ENCODE peak calls at places on chromosomes 7 and 10, in six cellular contexts. X is HepG2, K is H1, H is endothelial cell of umbilical vein, I is WTC11, Z is K562. E is an unnamed sample.
A peak's percentile ranks its signal among the peaks of the same experiment; 100 is the strongest.

GRCh38 chr7:3159445-3159844 is 115.8 kb upstream of the CARD11 start:
- DNase-seq in X (no peak), K (no peak), H (no peak), I (no peak), Z (no peak), E (no peak)

GRCh38 chr7:158885624-158886023 is 29.3 kb downstream of the DYNC2I1 start:
- DNase-seq in X (peak; percentile 12), K (no peak), H (peak; percentile 21), I (no peak), Z (no peak), E (peak; percentile 54)

GRCh38 chr10:1402016-1402820 is 335.1 kb downstream of the ADARB2 start:
- DNase-seq in X (no peak), K (peak; percentile 29), H (no peak), I (no peak), Z (no peak), E (no peak)

GRCh38 chr10:97059006-97059871 is 126.5 kb downstream of the SLIT1 start:
- DNase-seq in X (no peak), K (peak; percentile 77), H (no peak), I (peak; percentile 66), Z (no peak), E (no peak)

GRCh38 chr7:22726849-22727792 is at the start of gene IL6:
- DNase-seq in X (peak; percentile 6), K (peak; percentile 69), H (peak; percentile 91), I (peak; percentile 52), Z (peak; percentile 84), E (peak; percentile 43)

GRCh38 chr7:125641884-125642283 is 712.3 kb upstream of the POT1 start:
- DNase-seq in X (no peak), K (no peak), H (no peak), I (no peak), Z (no peak), E (no peak)

GRCh38 chr7:143492043-143492471 is 14.4 kb downstream of the TAS2R41 start:
- DNase-seq in X (no peak), K (no peak), H (peak; percentile 93), I (no peak), Z (peak; percentile 71), E (peak; percentile 27)

GRCh38 chr10:6612371-6612770 is 32.3 kb upstream of the PRKCQ start:
- DNase-seq in X (no peak), K (no peak), H (no peak), I (no peak), Z (no peak), E (no peak)

GRCh38 chr7:158030071-158030470 is 557.6 kb downstream of the PTPRN2 start:
- DNase-seq in X (no peak), K (no peak), H (no peak), I (no peak), Z (no peak), E (no peak)

GRCh38 chr7:70303780-70304179 is 705.5 kb downstream of the AUTS2 start:
- DNase-seq in X (no peak), K (no peak), H (no peak), I (no peak), Z (no peak), E (no peak)

GRCh38 chr7:71682841-71683341 is 550.9 kb downstream of the GALNT17 start:
- DNase-seq in X (no peak), K (peak; percentile 53), H (no peak), I (peak; percentile 63), Z (no peak), E (no peak)

GRCh38 chr10:79250259-79250658 is 97.0 kb upstream of the PPIF start:
- DNase-seq in X (no peak), K (no peak), H (no peak), I (no peak), Z (no peak), E (no peak)

GRCh38 chr10:29141761-29142160 is 147.1 kb upstream of the LYZL1 start:
- DNase-seq in X (no peak), K (no peak), H (peak; percentile 91), I (no peak), Z (no peak), E (peak; percentile 64)

GRCh38 chr10:4511559-4511958 is 314.4 kb upstream of the AKR1E2 start:
- DNase-seq in X (no peak), K (no peak), H (no peak), I (no peak), Z (no peak), E (no peak)

GRCh38 chr7:118755067-118755625 is 530.6 kb downstream of the ANKRD7 start:
- DNase-seq in X (no peak), K (no peak), H (no peak), I (no peak), Z (no peak), E (no peak)

GRCh38 chr10:128916339-128916738 is 550.7 kb upstream of the MGMT start:
- DNase-seq in X (no peak), K (no peak), H (no peak), I (no peak), Z (no peak), E (no peak)

GRCh38 chr10:29370612-29371092 is 81.8 kb downstream of the LYZL1 start:
- DNase-seq in X (no peak), K (no peak), H (no peak), I (no peak), Z (no peak), E (no peak)

GRCh38 chr7:44398506-44398905 is 73.1 kb upstream of the CAMK2B start:
- DNase-seq in X (no peak), K (no peak), H (peak; percentile 98), I (no peak), Z (no peak), E (no peak)

GRCh38 chr10:43681226-43681625 is 32.5 kb upstream of the ZNF32 start:
- DNase-seq in X (no peak), K (no peak), H (no peak), I (no peak), Z (no peak), E (no peak)

GRCh38 chr10:1359599-1359955 is 303.4 kb downstream of the WDR37 start:
- DNase-seq in X (no peak), K (no peak), H (no peak), I (no peak), Z (no peak), E (no peak)

GRCh38 chr10:72079356-72079755 is 9.0 kb downstream of the SPOCK2 start:
- DNase-seq in X (no peak), K (no peak), H (no peak), I (no peak), Z (no peak), E (no peak)
- TF ChIP-seq JUN in X (no peak), K (no peak), H (no peak), I (no peak), Z (no peak), E (no peak)

GRCh38 chr7:108045669-108046068 is 42.7 kb upstream of the LAMB1 start:
- DNase-seq in X (peak; percentile 15), K (no peak), H (peak; percentile 4), I (no peak), Z (no peak), E (no peak)
- TF ChIP-seq JUN in X (no peak), K (no peak), H (no peak), I (no peak), Z (no peak), E (no peak)

DNA sequence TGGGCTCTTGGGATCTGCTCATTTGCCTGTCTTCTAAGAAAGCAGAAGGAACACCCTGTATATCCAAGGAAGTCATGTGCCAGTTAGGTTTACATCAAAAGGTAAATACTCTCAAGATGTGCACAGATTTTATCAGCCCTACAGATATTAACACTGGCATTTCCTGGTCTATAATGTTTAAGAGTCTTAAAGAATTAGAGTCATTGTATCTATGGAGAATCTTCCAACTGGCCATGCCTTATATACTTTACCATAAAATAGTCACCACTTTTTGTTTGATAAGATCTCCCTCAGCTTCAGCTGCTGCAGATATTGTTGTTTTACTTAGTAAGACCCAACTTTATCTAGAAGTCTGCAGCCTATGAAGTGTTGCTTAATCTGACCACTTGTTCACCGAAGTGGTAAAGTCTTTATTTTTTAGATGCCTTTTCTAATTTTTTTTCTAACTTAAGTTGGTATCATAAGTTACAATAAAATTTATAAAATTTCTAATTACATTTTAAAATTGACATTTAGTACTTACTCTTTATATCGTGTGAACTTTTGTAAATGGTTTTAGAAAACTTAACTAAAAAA is 58.5 kb downstream of the CPED1 start:
- DNase-seq in X (no peak), K (no peak), H (peak; percentile 7), I (no peak), Z (no peak), E (no peak)
- TF ChIP-seq JUN in X (no peak), K (no peak), H (no peak), I (no peak), Z (no peak), E (no peak)

GRCh38 chr7:155481764-155482163 is 23.8 kb downstream of the EN2 start:
- DNase-seq in X (no peak), K (no peak), H (no peak), I (no peak), Z (no peak), E (no peak)

GRCh38 chr7:155483245-155483644 is 25.3 kb downstream of the EN2 start:
- DNase-seq in X (no peak), K (no peak), H (no peak), I (no peak), Z (no peak), E (no peak)

GRCh38 chr7:155482511-155483183 is 24.7 kb downstream of the EN2 start:
- DNase-seq in X (no peak), K (no peak), H (no peak), I (no peak), Z (no peak), E (no peak)

GRCh38 chr7:155484483-155485399 is 26.8 kb downstream of the EN2 start:
- DNase-seq in X (no peak), K (no peak), H (no peak), I (no peak), Z (no peak), E (no peak)

DNA sequence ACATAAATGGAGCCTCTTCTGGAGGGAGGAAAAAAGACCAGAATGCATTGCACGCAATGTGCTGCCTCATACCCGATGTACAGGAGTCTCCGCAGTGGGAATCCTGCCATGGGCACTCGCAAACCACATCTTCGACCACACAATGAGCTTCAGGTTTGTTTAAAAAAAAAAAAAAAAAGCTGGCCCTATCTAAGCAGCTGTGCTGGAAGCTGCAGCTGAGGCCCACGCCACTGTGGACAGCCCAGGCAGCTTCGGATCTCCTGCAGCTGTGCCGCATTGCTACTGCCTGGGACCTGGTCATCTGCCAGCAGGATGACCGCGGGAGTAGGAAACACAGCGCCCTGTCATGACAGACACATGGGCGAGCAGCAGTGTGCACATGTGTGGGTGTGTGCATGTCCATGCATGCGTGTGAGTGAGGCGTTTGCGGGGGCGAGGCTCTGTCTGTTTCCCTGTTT is 26.0 kb downstream of the EN2 start:
- DNase-seq in X (no peak), K (no peak), H (no peak), I (no peak), Z (no peak), E (no peak)
- TF ChIP-seq JUN in X (no peak), K (no peak), H (no peak), I (no peak), Z (no peak), E (no peak)

E was measured in A549.